ENCODE peak calls at places on chromosomes 6 and 20, in four cellular contexts. O is heart left ventricle, A is H9, W is cardiac fibroblast. V is an unnamed sample.

GRCh38 chr20:32144898-32145662 is 35.6 kb downstream of the TM9SF4 start:
- DNase-seq in A (no peak), O (no peak), W (no peak), V (no peak)

GRCh38 chr20:3067139-3068009 is 4.0 kb upstream of the OXT start:
- DNase-seq in O (no peak), A (no peak), W (no peak), V (no peak)

GRCh38 chr6:115945306-115945705 is 115.4 kb downstream of the FRK start:
- DNase-seq in W (peak), O (no peak), A (no peak), V (no peak)

GRCh38 chr6:167688123-167688522 is 138.6 kb upstream of the AFDN start:
- DNase-seq in O (peak), A (no peak), W (no peak), V (no peak)

GRCh38 chr6:43761666-43762409 is 8.2 kb upstream of the VEGFA start:
- DNase-seq in W (no peak), O (no peak), A (no peak), V (peak)

GRCh38 chr6:141809901-141810300 is 322.8 kb upstream of the GJE1 start:
- DNase-seq in A (no peak), O (no peak), W (no peak), V (no peak)

GRCh38 chr6:154938245-154938583 is 56.9 kb upstream of the TIAM2 start:
- DNase-seq in W (no peak), A (no peak), O (no peak), V (no peak)

GRCh38 chr20:47701612-47702011 is 83.7 kb downstream of the SULF2 start:
- DNase-seq in W (no peak), A (no peak), O (no peak), V (no peak)

GRCh38 chr20:16434087-16434664 is 139.1 kb downstream of the KIF16B start:
- DNase-seq in O (peak), A (peak), W (peak), V (no peak)

GRCh38 chr6:53159558-53159957 is 10.9 kb upstream of the GCM1 start:
- DNase-seq in W (no peak), A (no peak), O (no peak), V (no peak)
- TF ChIP-seq CTCF in W (no peak), A (no peak), O (no peak), V (no peak)

GRCh38 chr6:16671302-16672289 is 89.7 kb downstream of the ATXN1 start:
- DNase-seq in W (no peak), O (no peak), A (no peak), V (no peak)
- TF ChIP-seq CTCF in W (no peak), O (no peak), A (no peak), V (no peak)

GRCh38 chr6:85451586-85452306 is 1.9 kb downstream of the NT5E start:
- DNase-seq in A (no peak), O (no peak), W (no peak), V (no peak)

GRCh38 chr6:85449388-85449817 is 480 bp upstream of the NT5E start:
- DNase-seq in W (peak), O (peak), A (peak), V (peak)

GRCh38 chr6:85452441-85452881 is 2.6 kb downstream of the NT5E start:
- DNase-seq in O (no peak), W (peak), A (no peak), V (no peak)

GRCh38 chr6:85449818-85450577 is at the start of gene NT5E:
- DNase-seq in O (peak), A (peak), W (peak), V (peak)

GRCh38 chr6:85450578-85450884 is 648 bp downstream of the NT5E start:
- DNase-seq in O (no peak), A (no peak), W (no peak), V (no peak)
- TF ChIP-seq CTCF in O (no peak), A (no peak), W (peak), V (no peak)

GRCh38 chr20:36775826-36776225 is 2.3 kb upstream of the DSN1 start:
- DNase-seq in A (no peak), W (no peak), O (no peak), V (no peak)
- TF ChIP-seq CTCF in A (no peak), W (no peak), O (no peak), V (no peak)